ENCODE peak calls at places on chromosomes 6 and 20, in nine cellular contexts. M, H, P, T, W, C, O, D and S are unnamed samples.

GRCh38 chr6:33802186-33803061 is 1.4 kb downstream of the MLN start:
- DNase-seq in M (no peak), H (no peak), P (no peak), T (no peak), W (no peak), C (no peak), O (no peak), D (no peak), S (no peak)

GRCh38 chr6:77038801-77039200 is 424.5 kb downstream of the HTR1B start:
- DNase-seq in M (peak; percentile 72), H (no peak), P (no peak), T (no peak), W (no peak), C (no peak), O (no peak), D (peak; percentile 70), S (peak; percentile 57)

GRCh38 chr20:47440857-47441773 is 60.6 kb upstream of the NCOA3 start:
- DNase-seq in M (peak; percentile 51), H (no peak), P (no peak), T (no peak), W (no peak), C (no peak), O (no peak), D (peak; percentile 85), S (peak; percentile 76)

GRCh38 chr6:36599791-36600209 is 5.6 kb downstream of the SRSF3 start:
- DNase-seq in M (peak; percentile 40), H (no peak), P (no peak), T (no peak), W (no peak), C (no peak), O (no peak), D (peak; percentile 65), S (peak; percentile 55)

GRCh38 chr6:152636675-152637421 is at the start of gene SYNE1:
- DNase-seq in M (peak; percentile 16), H (no peak), P (no peak), T (peak; percentile 35), W (no peak), C (no peak), O (no peak), D (peak; percentile 20), S (peak; percentile 14)

GRCh38 chr20:57030611-57031600 is 235.5 kb downstream of the BMP7 start:
- DNase-seq in M (peak; percentile 27), H (no peak), P (no peak), T (no peak), W (no peak), C (no peak), O (no peak), D (peak; percentile 73), S (peak; percentile 65)

GRCh38 chr6:28399370-28400121 is at the start of gene ZSCAN12:
- DNase-seq in M (peak; percentile 89), H (peak; percentile 99), P (peak; percentile 72), T (peak; percentile 84), W (peak; percentile 82), C (no peak), O (peak; percentile 54), D (peak; percentile 84), S (peak; percentile 71)

GRCh38 chr6:46781478-46782378 is 11.5 kb upstream of the MEP1A start:
- DNase-seq in M (peak; percentile 50), H (peak; percentile 69), P (peak; percentile 63), T (peak; percentile 54), W (peak; percentile 75), C (peak; percentile 58), O (peak; percentile 25), D (peak; percentile 49), S (peak; percentile 21)

GRCh38 chr6:14880052-14880451 is 365.8 kb upstream of the JARID2 start:
- DNase-seq in M (no peak), H (no peak), P (no peak), T (no peak), W (no peak), C (no peak), O (no peak), D (no peak), S (no peak)

GRCh38 chr6:90468080-90468479 is 118.8 kb downstream of the MAP3K7 start:
- DNase-seq in M (peak; percentile 60), H (peak; percentile 80), P (no peak), T (no peak), W (no peak), C (no peak), O (no peak), D (peak; percentile 83), S (peak; percentile 75)

GRCh38 chr6:42748241-42748898 is 2.5 kb upstream of the TBCC start:
- DNase-seq in M (no peak), H (peak; percentile 40), P (no peak), T (no peak), W (no peak), C (no peak), O (no peak), D (no peak), S (no peak)
- H3K9ac ChIP-seq in M (peak overlapping the region; percentile 36), H (peak overlapping the region; percentile 87), P (no peak overlapping the region), T (no peak overlapping the region), W (peak overlapping the region; percentile 28), C (peak overlapping the region; percentile 94), O (no peak overlapping the region), D (no peak overlapping the region), S (no peak overlapping the region)

DNA sequence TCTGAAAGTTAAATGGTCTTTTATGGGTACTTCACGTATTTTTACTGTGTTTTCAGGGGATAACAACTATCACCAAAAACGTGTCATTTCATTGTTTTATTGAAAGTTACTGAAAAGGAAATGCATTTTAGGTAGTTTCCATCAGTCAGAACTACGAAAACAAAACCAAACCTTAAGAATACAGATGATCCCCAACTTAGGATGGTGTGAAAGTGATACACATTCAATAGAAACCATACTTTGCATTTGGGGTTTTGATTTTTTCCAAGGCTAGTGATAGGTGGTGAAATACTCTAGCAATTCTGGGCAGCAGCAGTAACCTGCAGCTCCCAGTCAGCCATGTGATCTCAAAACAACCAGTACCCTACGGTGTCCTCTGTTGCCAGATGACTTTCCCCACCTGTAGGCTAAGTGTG is 25.9 kb upstream of the EFHC1 start:
- DNase-seq in M (no peak), H (no peak), P (no peak), T (no peak), W (no peak), C (no peak), O (no peak), D (no peak), S (no peak)
- H3K4me3 ChIP-seq in M (no peak overlapping the region), H (no peak overlapping the region), P (no peak overlapping the region), T (no peak overlapping the region), W (no peak overlapping the region), C (no peak overlapping the region), O (no peak overlapping the region), D (no peak overlapping the region), S (no peak overlapping the region)

GRCh38 chr20:62641749-62642665 is at the start of gene SLCO4A1:
- DNase-seq in M (peak; percentile 44), H (peak; percentile 91), P (peak; percentile 56), T (peak; percentile 60), W (peak; percentile 85), C (peak; percentile 48), O (no peak), D (peak; percentile 49), S (peak; percentile 23)

GRCh38 chr20:62640870-62641748 is 1.2 kb upstream of the SLCO4A1 start:
- DNase-seq in M (no peak), H (no peak), P (no peak), T (no peak), W (no peak), C (no peak), O (no peak), D (no peak), S (no peak)

GRCh38 chr20:62643521-62644043 is 1.3 kb downstream of the SLCO4A1 start:
- DNase-seq in M (peak; percentile 18), H (peak; percentile 18), P (no peak), T (no peak), W (no peak), C (no peak), O (no peak), D (no peak), S (peak; percentile 8)

GRCh38 chr20:62644044-62644795 is 1.9 kb downstream of the SLCO4A1 start:
- DNase-seq in M (no peak), H (no peak), P (no peak), T (no peak), W (peak; percentile 88), C (no peak), O (no peak), D (no peak), S (no peak)

DNA sequence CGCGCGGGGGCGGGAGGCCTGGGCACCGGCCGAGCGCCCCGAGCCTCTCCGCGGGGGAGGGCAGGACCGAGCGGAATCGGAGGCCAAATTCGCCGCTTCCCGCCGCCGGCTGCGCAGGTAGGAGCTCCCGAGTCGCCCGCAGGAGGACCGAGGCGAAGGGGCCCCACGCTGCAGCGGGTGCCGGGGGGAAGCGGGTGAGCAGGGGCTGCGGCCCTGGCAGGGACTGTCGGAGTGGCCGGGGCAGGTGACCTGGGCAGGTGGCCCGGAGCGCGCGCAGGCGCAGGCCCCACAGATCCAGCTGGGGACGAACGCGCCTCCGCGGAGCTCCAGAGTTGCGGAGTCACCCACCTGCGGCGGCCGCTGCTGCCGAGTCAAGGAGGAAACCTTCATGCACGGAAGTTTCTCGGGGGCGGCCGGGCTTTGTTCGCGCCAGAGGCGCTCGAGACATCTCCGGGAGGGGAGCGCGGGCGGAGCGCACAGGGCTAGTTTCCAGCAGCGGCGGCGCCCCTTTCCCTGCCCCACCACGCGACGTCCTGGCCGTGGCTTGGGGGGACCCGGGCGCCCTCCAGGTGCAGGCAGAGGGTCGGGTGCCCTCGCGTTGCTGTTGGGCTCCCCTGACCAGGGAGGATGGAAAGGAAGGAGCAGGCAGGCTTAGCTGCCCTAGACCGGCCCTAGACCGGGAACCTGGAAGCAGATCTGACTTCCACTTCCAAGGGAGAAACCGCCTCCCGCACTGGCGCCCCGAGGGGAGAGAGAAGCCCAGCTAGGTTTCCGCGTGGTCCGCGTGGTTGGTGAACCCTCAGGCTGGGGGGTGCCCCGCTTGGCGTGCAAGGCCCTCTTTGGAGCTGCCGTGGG is 590 bp downstream of the SLCO4A1 start:
- DNase-seq in M (peak; percentile 4), H (peak; percentile 66), P (peak; percentile 27), T (no peak), W (peak; percentile 63), C (no peak), O (no peak), D (peak; percentile 28), S (peak; percentile 8)
- H3K9ac ChIP-seq in M (no peak overlapping the region), H (peak overlapping the region; percentile 51), P (no peak overlapping the region), T (peak overlapping the region; percentile 72), W (peak overlapping the region; percentile 57), C (peak overlapping the region; percentile 86), O (peak overlapping the region; percentile 67), D (no peak overlapping the region), S (no peak overlapping the region)

GRCh38 chr20:21395039-21395665 is 2.2 kb downstream of the NKX2-4 start:
- DNase-seq in M (no peak), H (no peak), P (peak; percentile 22), T (no peak), W (no peak), C (no peak), O (no peak), D (no peak), S (no peak)

GRCh38 chr20:21395666-21396044 is 1.7 kb downstream of the NKX2-4 start:
- DNase-seq in M (no peak), H (no peak), P (no peak), T (no peak), W (no peak), C (no peak), O (no peak), D (peak; percentile 48), S (no peak)

GRCh38 chr20:21397341-21398108 is at the start of gene NKX2-4:
- DNase-seq in M (no peak), H (no peak), P (no peak), T (no peak), W (no peak), C (no peak), O (no peak), D (peak; percentile 36), S (no peak)

GRCh38 chr20:21396921-21397340 is 395 bp downstream of the NKX2-4 start:
- DNase-seq in M (no peak), H (no peak), P (no peak), T (no peak), W (no peak), C (no peak), O (no peak), D (no peak), S (no peak)

GRCh38 chr20:21396045-21396893 is 1.1 kb downstream of the NKX2-4 start:
- DNase-seq in M (no peak), H (no peak), P (peak; percentile 32), T (no peak), W (no peak), C (no peak), O (no peak), D (no peak), S (no peak)
- H3K4me3 ChIP-seq in M (peak overlapping the region; percentile 19), H (no peak overlapping the region), P (no peak overlapping the region), T (peak overlapping the region; percentile 14), W (peak overlapping the region; percentile 14), C (no peak overlapping the region), O (peak overlapping the region; percentile 27), D (no peak overlapping the region), S (no peak overlapping the region)